ENCODE peak calls at places on chromosome 11, in eight cellular contexts. A is AG04450, M is dorsolateral prefrontal cortex, N is lower lobe of right lung, E is substantia nigra, V is A673, B is foreskin keratinocyte, C is pancreas. J is an unnamed sample.

GRCh38 chr11:79262221-79262620 is 178.6 kb downstream of the TENM4 start:
- DNase-seq in A (no peak), M (no peak), N (no peak), E (no peak), V (no peak), B (no peak), C (no peak), J (no peak)

GRCh38 chr11:6755303-6755952 is 16.3 kb downstream of the OR2AG2 start:
- DNase-seq in A (no peak), M (no peak), N (no peak), E (no peak), V (peak; percentile 57), B (peak; percentile 10), C (peak; percentile 28), J (peak; percentile 10)

GRCh38 chr11:39668640-39669039 is 1790.8 kb downstream of the LRRC4C start:
- DNase-seq in A (peak; percentile 1), M (no peak), N (no peak), E (no peak), V (peak; percentile 58), B (peak; percentile 25), C (no peak), J (no peak)

GRCh38 chr11:75314771-75315438 is 36.6 kb downstream of the ARRB1 start:
- DNase-seq in A (no peak), M (no peak), N (no peak), E (no peak), V (no peak), B (no peak), C (no peak), J (no peak)

GRCh38 chr11:120912504-120912903 is 111.4 kb upstream of the TBCEL start:
- DNase-seq in A (peak; percentile 10), M (no peak), N (no peak), E (no peak), V (peak; percentile 41), B (no peak), C (no peak), J (no peak)

GRCh38 chr11:8810331-8811301 is 100.4 kb upstream of the AKIP1 start:
- DNase-seq in A (peak; percentile 61), M (peak; percentile 57), N (peak; percentile 86), E (peak; percentile 72), V (peak; percentile 55), B (peak; percentile 83), C (peak; percentile 82), J (peak; percentile 83)

GRCh38 chr11:116791002-116791812 is 472 bp downstream of the APOA5 start:
- DNase-seq in A (no peak), M (peak; percentile 85), N (peak; percentile 87), E (peak; percentile 71), V (peak; percentile 79), B (no peak), C (peak; percentile 82), J (peak; percentile 84)

GRCh38 chr11:76048763-76049162 is 157.5 kb downstream of the WNT11 start:
- DNase-seq in A (no peak), M (no peak), N (no peak), E (no peak), V (peak; percentile 22), B (no peak), C (no peak), J (no peak)

GRCh38 chr11:115256326-115257197 is 247.7 kb downstream of the CADM1 start:
- DNase-seq in A (no peak), M (no peak), N (no peak), E (no peak), V (peak; percentile 2), B (no peak), C (no peak), J (peak; percentile 22)

GRCh38 chr11:71139516-71140205 is 112.7 kb downstream of the SHANK2 start:
- DNase-seq in A (no peak), M (peak; percentile 93), N (peak; percentile 70), E (peak; percentile 92), V (peak; percentile 21), B (no peak), C (peak; percentile 83), J (no peak)

GRCh38 chr11:121229495-121229894 is 63.1 kb upstream of the SC5D start:
- DNase-seq in A (no peak), M (no peak), N (no peak), E (no peak), V (no peak), B (no peak), C (no peak), J (no peak)

GRCh38 chr11:65403607-65404121 is 17.2 kb downstream of the FRMD8 start:
- DNase-seq in A (no peak), M (no peak), N (no peak), E (no peak), V (no peak), B (no peak), C (no peak), J (no peak)

GRCh38 chr11:68841718-68842426 is at the start of gene CPT1A:
- DNase-seq in A (no peak), M (no peak), N (peak; percentile 86), E (peak; percentile 52), V (peak; percentile 86), B (peak; percentile 42), C (peak; percentile 72), J (peak; percentile 90)

GRCh38 chr11:7977251-7977917 is 9.8 kb upstream of the EIF3F start:
- DNase-seq in A (peak; percentile 77), M (no peak), N (no peak), E (no peak), V (no peak), B (peak; percentile 93), C (no peak), J (no peak)

GRCh38 chr11:83140691-83141455 is 16.1 kb upstream of the PCF11 start:
- DNase-seq in A (no peak), M (no peak), N (no peak), E (no peak), V (no peak), B (no peak), C (no peak), J (no peak)
- H3K27ac ChIP-seq in A (no peak overlapping the region), M (no peak overlapping the region), N (no peak overlapping the region), E (no peak overlapping the region), V (no peak overlapping the region), B (no peak overlapping the region), C (no peak overlapping the region), J (no peak overlapping the region)

GRCh38 chr11:118319031-118319814 is 14.7 kb downstream of the CD3E start:
- DNase-seq in A (no peak), M (no peak), N (no peak), E (no peak), V (no peak), B (no peak), C (no peak), J (no peak)

GRCh38 chr11:118318112-118319030 is 13.8 kb downstream of the CD3E start:
- DNase-seq in A (no peak), M (no peak), N (no peak), E (no peak), V (no peak), B (no peak), C (no peak), J (no peak)

GRCh38 chr11:118322721-118323120 is 18.2 kb downstream of the CD3E start:
- DNase-seq in A (no peak), M (no peak), N (no peak), E (no peak), V (no peak), B (no peak), C (no peak), J (no peak)

GRCh38 chr11:118320515-118320914 is 16.0 kb downstream of the CD3E start:
- DNase-seq in A (no peak), M (no peak), N (no peak), E (no peak), V (no peak), B (no peak), C (no peak), J (no peak)

DNA sequence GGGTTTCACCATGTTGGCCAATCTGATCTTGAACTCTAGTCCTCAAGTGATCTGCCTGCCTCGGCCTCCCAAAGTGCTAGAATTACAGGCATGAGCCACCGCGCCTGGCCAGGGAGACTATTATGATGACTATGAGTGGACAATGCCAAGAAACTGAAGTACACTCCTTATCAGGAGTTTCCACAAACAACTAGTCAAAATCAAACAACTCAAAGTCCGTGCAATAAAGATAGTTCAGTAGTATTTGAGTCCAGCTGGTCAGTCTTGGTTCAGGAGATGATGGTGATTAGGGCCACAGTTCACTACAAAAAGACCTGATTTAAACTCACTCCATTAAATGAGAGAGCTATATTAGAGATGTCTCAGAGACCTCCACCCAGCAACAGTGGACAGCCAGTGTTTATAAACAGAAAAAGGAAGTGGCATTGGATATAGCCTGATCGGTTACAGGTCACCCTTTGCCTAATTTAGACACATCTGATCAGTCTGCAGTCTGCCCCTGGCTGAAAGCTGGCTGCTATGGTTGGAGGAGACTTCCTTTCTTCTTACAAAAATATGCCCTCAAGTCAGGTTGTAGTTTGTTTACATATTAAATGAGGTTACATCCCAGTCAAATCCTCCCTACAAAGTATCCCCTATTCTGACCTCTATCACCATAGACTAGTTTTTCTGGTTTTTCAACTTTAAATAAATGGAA is 17.0 kb downstream of the CD3E start:
- DNase-seq in A (no peak), M (no peak), N (no peak), E (no peak), V (no peak), B (no peak), C (no peak), J (peak; percentile 58)
- H3K27ac ChIP-seq in A (no peak overlapping the region), M (no peak overlapping the region), N (peak overlapping the region; percentile 76), E (no peak overlapping the region), V (no peak overlapping the region), B (no peak overlapping the region), C (no peak overlapping the region), J (peak overlapping the region; percentile 58)

GRCh38 chr11:132051704-132052103 is 681.3 kb downstream of the NTM start:
- DNase-seq in A (no peak), M (no peak), N (no peak), E (no peak), V (no peak), B (no peak), C (no peak), J (no peak)
- H3K27ac ChIP-seq in A (no peak overlapping the region), M (no peak overlapping the region), N (no peak overlapping the region), E (no peak overlapping the region), V (no peak overlapping the region), B (no peak overlapping the region), C (no peak overlapping the region), J (no peak overlapping the region)

GRCh38 chr11:122307480-122308085 is 191.6 kb upstream of the BLID start:
- DNase-seq in A (no peak), M (no peak), N (no peak), E (no peak), V (no peak), B (no peak), C (no peak), J (no peak)

GRCh38 chr11:122313581-122313980 is 197.6 kb upstream of the BLID start:
- DNase-seq in A (no peak), M (no peak), N (no peak), E (no peak), V (no peak), B (no peak), C (no peak), J (no peak)

GRCh38 chr11:122309262-122309925 is 193.4 kb upstream of the BLID start:
- DNase-seq in A (no peak), M (no peak), N (no peak), E (peak; percentile 18), V (no peak), B (no peak), C (no peak), J (no peak)

GRCh38 chr11:122308286-122308685 is 192.3 kb upstream of the BLID start:
- DNase-seq in A (no peak), M (no peak), N (no peak), E (no peak), V (no peak), B (no peak), C (no peak), J (no peak)

DNA sequence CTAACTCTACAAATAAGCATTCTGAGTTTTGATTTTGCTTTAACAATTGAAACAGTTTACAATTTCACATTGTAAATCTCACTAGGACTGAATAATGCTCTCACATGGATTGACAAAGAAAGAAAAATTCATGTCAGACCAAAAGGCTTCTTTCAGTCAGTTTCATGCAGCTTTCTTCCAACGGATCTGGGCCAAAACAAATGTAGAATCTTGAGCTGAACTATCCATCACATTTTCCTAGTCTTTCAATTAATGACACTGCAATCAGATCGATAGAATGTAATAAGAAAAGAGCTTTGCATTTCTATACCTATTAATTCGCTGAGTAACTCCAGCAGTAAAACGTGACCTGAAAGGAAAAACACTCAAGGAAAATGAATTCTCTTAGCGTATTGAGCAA is 194.7 kb upstream of the BLID start:
- DNase-seq in A (no peak), M (no peak), N (no peak), E (no peak), V (no peak), B (no peak), C (no peak), J (no peak)
- H3K27ac ChIP-seq in A (no peak overlapping the region), M (peak overlapping the region; percentile 96), N (no peak overlapping the region), E (peak overlapping the region; percentile 1), V (no peak overlapping the region), B (no peak overlapping the region), C (no peak overlapping the region), J (no peak overlapping the region)